ENCODE peak calls at places on chromosome 20, in ten cellular contexts. J is stimulated activated naive CD8-positive, alpha-beta T cell treated with anti-CD3 and anti-CD28 coated beads, Interleukin-15, Interleukin-2, amounts not matched to agents 100 U/mL and 50 U/mL, for 24 hours; I is upper lobe of right lung; G is activated T-helper 17 cell treated with anti-CD3 and anti-CD28 coated beads, Interleukin-2, amount 50 U/mL, for 72 hours; U is IMR-90; N is activated CD4-positive, alpha-beta T cell treated with anti-CD3 and anti-CD28 coated beads for 36 hours; K is B cell; Z is left lobe of liver; M is activated naive CD8-positive, alpha-beta T cell treated with anti-CD3 and anti-CD28 coated beads, Interleukin-2, amount 10 ng/mL, durations not matched to agents 7 days and 5 days; P is omental fat pad. L is an unnamed sample.

GRCh38 chr20:16125810-16126209 is 447.4 kb downstream of the KIF16B start:
- ATAC-seq in J (no peak), I (peak), G (no peak), U (no peak), N (no peak), K (no peak), Z (peak), M (no peak), P (no peak), L (no peak)

GRCh38 chr20:60935971-60936370 is 316.1 kb upstream of the CDH4 start:
- ATAC-seq in J (no peak), I (no peak), G (no peak), U (no peak), N (no peak), K (no peak), Z (no peak), M (no peak), P (no peak), L (no peak)

GRCh38 chr20:57162253-57162652 is 104.2 kb downstream of the BMP7 start:
- ATAC-seq in J (no peak), I (no peak), G (no peak), U (no peak), N (no peak), K (no peak), Z (no peak), M (no peak), P (no peak), L (peak)

GRCh38 chr20:50283922-50284810 is 93.5 kb downstream of the CEBPB start:
- ATAC-seq in J (peak), I (peak), G (peak), U (peak), N (peak), K (no peak), Z (peak), M (no peak), P (peak), L (peak)

GRCh38 chr20:34300809-34301586 is 2.2 kb downstream of the AHCY start:
- ATAC-seq in J (no peak), I (no peak), G (no peak), U (no peak), N (no peak), K (no peak), Z (peak), M (no peak), P (no peak), L (no peak)

GRCh38 chr20:18613553-18613952 is 25.7 kb downstream of the DTD1 start:
- ATAC-seq in J (peak), I (no peak), G (peak), U (no peak), N (peak), K (no peak), Z (no peak), M (no peak), P (no peak), L (peak)

GRCh38 chr20:49187330-49188100 is 619 bp downstream of the STAU1 start:
- ATAC-seq in J (peak), I (peak), G (peak), U (peak), N (peak), K (peak), Z (peak), M (peak), P (peak), L (peak)

GRCh38 chr20:32582659-32583580 is 2.2 kb downstream of the NOL4L start:
- ATAC-seq in J (no peak), I (peak), G (no peak), U (peak), N (no peak), K (peak), Z (peak), M (no peak), P (peak), L (no peak)

GRCh38 chr20:10622657-10623418 is 51.0 kb downstream of the JAG1 start:
- ATAC-seq in J (no peak), I (no peak), G (no peak), U (peak), N (no peak), K (no peak), Z (no peak), M (no peak), P (peak), L (no peak)

GRCh38 chr20:4713401-4713800 is 8.3 kb upstream of the PRND start:
- ATAC-seq in J (no peak), I (no peak), G (no peak), U (no peak), N (no peak), K (no peak), Z (no peak), M (no peak), P (no peak), L (peak)

GRCh38 chr20:32539817-32540675 is 45.1 kb downstream of the NOL4L start:
- ATAC-seq in J (peak), I (no peak), G (peak), U (no peak), N (peak), K (peak), Z (peak), M (peak), P (no peak), L (no peak)

GRCh38 chr20:3908667-3909066 is 19.5 kb downstream of the PANK2 start:
- ATAC-seq in J (no peak), I (no peak), G (no peak), U (no peak), N (no peak), K (no peak), Z (no peak), M (no peak), P (no peak), L (no peak)

GRCh38 chr20:36925234-36925633 is 26.3 kb downstream of the SAMHD1 start:
- ATAC-seq in J (no peak), I (no peak), G (no peak), U (no peak), N (no peak), K (no peak), Z (no peak), M (no peak), P (no peak), L (no peak)

GRCh38 chr20:59560588-59561227 is 43.6 kb upstream of the PHACTR3 start:
- ATAC-seq in J (no peak), I (peak), G (no peak), U (no peak), N (no peak), K (no peak), Z (peak), M (no peak), P (no peak), L (peak)